ENCODE peak calls at places on chromosomes 3 and 15, in seven cellular contexts. D, H, E, B, J, U and O are unnamed samples.

GRCh38 chr3:158935846-158936245 is 134.0 kb downstream of the MFSD1 start:
- DNase-seq in J (no peak), H (no peak), D (no peak), B (no peak), U (no peak), E (no peak), O (no peak)

GRCh38 chr3:9809239-9809614 is 835 bp upstream of the TTLL3 start:
- DNase-seq in U (no peak), B (no peak), J (no peak), E (no peak), H (no peak), D (no peak), O (no peak)

GRCh38 chr3:38247366-38248035 is 18.1 kb upstream of the SLC22A13 start:
- DNase-seq in D (peak), J (no peak), U (no peak), H (no peak), B (no peak), E (peak), O (peak)

GRCh38 chr3:107283948-107284347 is 93.3 kb upstream of the CCDC54 start:
- DNase-seq in J (no peak), H (no peak), D (no peak), U (no peak), E (no peak), B (no peak), O (no peak)

GRCh38 chr3:59426851-59427565 is 377.2 kb upstream of the CFAP20DC start:
- DNase-seq in E (no peak), B (no peak), U (no peak), J (no peak), H (no peak), D (no peak), O (no peak)

GRCh38 chr3:112773864-112774263 is 72.8 kb downstream of the CD200R1L start:
- DNase-seq in B (no peak), U (peak), J (no peak), E (no peak), D (no peak), H (no peak), O (no peak)

GRCh38 chr3:100277255-100277800 is 16.5 kb downstream of the TBC1D23 start:
- DNase-seq in B (no peak), U (no peak), D (peak), J (no peak), E (no peak), H (no peak), O (no peak)

GRCh38 chr15:68666812-68667450 is 88.1 kb downstream of the CORO2B start:
- DNase-seq in H (no peak), B (peak), J (no peak), E (no peak), U (no peak), D (no peak), O (no peak)

GRCh38 chr3:60086811-60087210 is 1037.0 kb upstream of the CFAP20DC start:
- DNase-seq in D (peak), U (peak), E (peak), J (no peak), H (peak), B (no peak), O (no peak)

GRCh38 chr3:186946756-186947375 is 16.5 kb downstream of the ST6GAL1 start:
- DNase-seq in H (no peak), E (no peak), J (no peak), D (no peak), B (no peak), U (no peak), O (no peak)

GRCh38 chr3:188746291-188746783 is 425.4 kb upstream of the TPRG1 start:
- DNase-seq in H (no peak), D (peak), E (no peak), B (no peak), J (no peak), U (no peak), O (no peak)

GRCh38 chr3:66115858-66116654 is 77.3 kb upstream of the MAGI1 start:
- DNase-seq in E (peak), H (no peak), B (no peak), D (peak), J (peak), U (no peak), O (no peak)

GRCh38 chr3:45187597-45188210 is 38.4 kb downstream of the TMEM158 start:
- DNase-seq in J (no peak), B (no peak), U (no peak), D (no peak), E (no peak), H (no peak), O (no peak)

GRCh38 chr15:25664761-25665160 is 198.4 kb downstream of the ATP10A start:
- DNase-seq in B (no peak), E (no peak), J (no peak), U (no peak), H (no peak), D (no peak), O (no peak)

GRCh38 chr3:56207913-56208312 is 260.4 kb downstream of the ERC2 start:
- DNase-seq in J (no peak), B (no peak), H (no peak), D (no peak), U (no peak), E (no peak), O (no peak)

GRCh38 chr3:113065336-113065735 is 74.6 kb downstream of the GTPBP8 start:
- DNase-seq in U (no peak), E (no peak), D (no peak), J (no peak), B (no peak), H (no peak), O (no peak)

GRCh38 chr15:45314960-45315359 is 62.9 kb downstream of the SLC28A2 start:
- DNase-seq in D (no peak), B (no peak), U (no peak), E (no peak), J (peak), H (no peak), O (no peak)

GRCh38 chr3:141275511-141275910 is 43.9 kb downstream of the PXYLP1 start:
- DNase-seq in J (no peak), H (no peak), E (no peak), B (no peak), U (no peak), D (no peak), O (no peak)

GRCh38 chr15:77461486-77461885 is 40.8 kb downstream of the HMG20A start:
- DNase-seq in B (no peak), H (no peak), J (no peak), E (no peak), D (no peak), U (no peak), O (no peak)

GRCh38 chr15:33910741-33911140 is 57.6 kb upstream of the CHRM5 start:
- DNase-seq in D (no peak), J (no peak), E (no peak), B (no peak), U (no peak), H (no peak), O (no peak)

GRCh38 chr3:152302521-152303021 is 33.8 kb downstream of the MBNL1 start:
- DNase-seq in B (no peak), D (peak), E (no peak), J (no peak), U (peak), H (no peak), O (no peak)

GRCh38 chr3:194369522-194370279 is at the start of gene LRRC15:
- DNase-seq in B (no peak), D (peak), U (no peak), J (peak), H (no peak), E (no peak), O (no peak)

GRCh38 chr3:42134867-42135464 is 43.8 kb downstream of the TRAK1 start:
- DNase-seq in U (no peak), H (no peak), D (peak), B (no peak), J (no peak), E (no peak), O (no peak)

GRCh38 chr3:194265505-194265892 is 85.6 kb downstream of the CPN2 start:
- DNase-seq in H (no peak), B (no peak), D (no peak), U (no peak), E (no peak), J (no peak), O (no peak)

GRCh38 chr3:185070491-185071335 is 82.1 kb downstream of the C3orf70 start:
- DNase-seq in D (peak), H (peak), B (peak), U (no peak), J (peak), E (peak), O (peak)

GRCh38 chr3:125186800-125187598 is 25.5 kb downstream of the SLC12A8 start:
- DNase-seq in U (no peak), E (no peak), D (no peak), J (no peak), B (peak), H (no peak), O (no peak)

GRCh38 chr15:27121672-27122071 is 150.7 kb downstream of the GABRG3 start:
- DNase-seq in J (no peak), D (no peak), B (no peak), H (no peak), U (no peak), E (no peak), O (no peak)

GRCh38 chr15:48059786-48060185 is 61.0 kb upstream of the SLC24A5 start:
- DNase-seq in B (no peak), U (no peak), D (no peak), E (no peak), H (no peak), J (no peak), O (no peak)

GRCh38 chr3:28682126-28682525 is 333.5 kb upstream of the AZI2 start:
- DNase-seq in B (no peak), J (no peak), U (no peak), E (no peak), D (no peak), H (no peak), O (no peak)

GRCh38 chr3:127751163-127751621 is 71.1 kb downstream of the MGLL start:
- DNase-seq in H (no peak), E (no peak), J (no peak), B (no peak), U (no peak), D (no peak), O (no peak)

GRCh38 chr3:122233109-122233952 is 49.9 kb downstream of the CASR start:
- DNase-seq in B (no peak), U (peak), E (no peak), J (no peak), H (no peak), D (no peak), O (no peak)

GRCh38 chr15:50210462-50211264 is 28.7 kb downstream of the SLC27A2 start:
- DNase-seq in D (peak), H (no peak), J (no peak), B (no peak), E (no peak), U (no peak), O (no peak)

DNA sequence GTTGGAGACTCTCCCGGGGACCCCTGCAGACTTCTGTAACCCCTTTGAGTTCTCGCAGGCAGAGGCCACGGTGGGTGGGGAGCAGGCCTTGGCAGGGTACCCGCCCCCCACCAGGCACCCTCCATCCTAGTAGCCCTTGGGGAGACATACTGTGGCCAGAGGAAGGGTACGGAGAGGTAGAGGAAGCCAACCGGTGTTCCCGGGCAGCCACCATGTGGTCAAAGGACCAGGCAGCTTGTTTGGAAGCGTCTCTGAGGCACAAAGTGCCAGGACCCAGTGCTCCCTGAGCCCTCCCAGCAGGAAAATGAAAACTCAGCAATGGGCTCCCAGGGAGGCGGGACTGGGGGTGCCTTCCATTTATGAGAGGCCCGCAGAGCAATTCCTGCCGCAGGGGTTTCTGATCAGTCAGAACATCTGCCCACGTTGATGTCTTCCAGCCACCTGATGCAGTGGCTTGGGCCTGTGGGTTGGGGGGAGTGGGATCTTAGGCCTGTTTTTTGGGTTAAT is 53.0 kb upstream of the CGNL1 start:
- DNase-seq in H (no peak), J (no peak), U (no peak), D (no peak), E (no peak), B (no peak), O (no peak)
- TF ChIP-seq SP1 in H (no peak), J (no peak), U (no peak), D (no peak), E (no peak), B (no peak), O (no peak)

DNA sequence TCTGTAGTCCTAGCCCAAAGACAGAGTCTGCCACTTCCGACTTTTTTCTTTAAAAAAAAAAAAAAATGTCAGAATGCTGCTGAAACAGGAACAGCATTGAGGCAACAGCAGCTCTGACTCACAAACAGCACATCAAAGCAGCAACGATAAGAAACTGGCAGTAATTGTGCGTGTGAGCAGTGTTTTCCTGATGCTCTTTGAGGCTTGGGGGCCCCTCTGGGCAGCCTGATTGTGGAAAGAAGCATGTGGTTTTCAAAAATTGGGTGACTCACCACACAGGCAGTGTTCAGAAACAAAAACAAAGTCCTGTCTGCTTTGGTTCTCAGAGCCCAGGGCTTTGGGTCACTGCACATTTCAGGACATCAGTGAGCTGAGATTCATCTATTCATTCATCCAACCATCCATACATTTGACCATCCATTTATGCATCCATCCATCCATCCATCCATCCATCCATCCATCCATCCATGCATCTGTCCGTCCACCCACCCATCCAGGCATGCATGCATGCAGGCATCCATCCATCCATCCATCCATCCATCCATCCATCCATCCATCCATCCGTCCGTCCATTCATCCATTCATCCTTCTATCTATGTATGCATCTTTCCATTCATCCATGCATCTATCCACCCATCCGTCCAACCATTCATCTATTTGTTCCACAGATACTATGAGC is 308.4 kb downstream of the RPLP1 start:
- DNase-seq in D (peak), B (no peak), H (no peak), U (peak), J (no peak), E (peak), O (no peak)
- TF ChIP-seq SP1 in D (no peak), B (no peak), H (no peak), U (peak), J (no peak), E (peak), O (no peak)

DNA sequence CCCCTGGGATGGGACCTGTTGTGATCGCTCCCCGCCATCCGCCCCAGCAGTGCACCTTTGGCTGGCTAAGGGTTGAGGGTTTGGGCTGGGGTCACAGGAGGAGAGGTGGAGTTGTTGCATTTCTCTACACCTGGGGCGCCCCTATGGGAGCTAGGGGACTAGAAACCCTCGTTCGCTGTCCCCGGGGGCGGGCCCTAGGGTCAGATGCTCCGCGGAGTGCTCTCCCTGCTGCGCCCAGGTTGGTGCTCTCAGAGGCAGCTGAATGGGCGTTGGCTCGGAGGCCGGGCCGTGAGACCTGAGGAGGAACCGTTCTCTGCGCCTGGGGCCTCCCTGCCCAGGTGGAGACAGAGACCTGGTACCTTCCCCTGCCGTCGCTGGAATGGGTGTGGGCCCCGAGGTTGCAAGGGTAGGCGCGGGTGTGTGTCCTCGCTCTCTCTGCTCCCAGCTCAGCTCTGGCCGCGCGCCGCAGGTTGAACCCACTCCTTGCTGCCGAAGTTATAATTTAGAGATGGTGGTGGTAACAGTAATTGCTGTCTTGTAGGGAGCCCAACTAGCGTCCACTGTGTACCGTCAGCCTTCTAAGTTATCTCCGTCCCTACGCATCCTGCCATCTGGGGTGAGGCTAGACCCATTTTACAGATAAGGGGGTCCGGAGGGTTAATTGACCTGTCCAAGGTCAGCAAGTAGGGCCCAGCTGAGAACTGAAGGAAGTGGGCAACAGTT is 965 bp downstream of the FLNB start:
- DNase-seq in B (peak), E (no peak), D (no peak), H (peak), J (peak), U (no peak), O (no peak)
- TF ChIP-seq SP1 in B (no peak), E (no peak), D (no peak), H (no peak), J (no peak), U (no peak), O (no peak)

DNA sequence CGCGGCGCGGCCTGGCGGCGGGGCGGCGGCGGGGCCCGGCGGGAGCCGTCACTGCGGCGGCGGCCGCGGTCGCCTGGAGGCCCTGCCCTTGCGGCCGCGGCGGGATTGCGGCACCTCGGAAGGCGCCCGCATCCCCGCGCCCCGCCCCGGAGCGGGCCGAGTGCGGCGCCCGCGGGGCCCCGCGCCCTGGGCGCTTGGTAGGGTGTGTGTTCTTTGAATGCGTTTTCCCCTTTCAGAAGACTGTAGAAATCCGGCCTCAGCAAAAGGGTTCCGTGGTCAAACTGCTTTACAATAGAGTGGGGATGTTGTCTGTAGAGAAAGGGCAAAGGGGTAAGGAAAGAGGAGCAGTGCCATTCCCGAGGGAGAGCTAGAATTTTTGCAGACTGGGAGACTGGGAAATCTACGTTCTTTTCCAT is 554 bp downstream of the SNRK start:
- DNase-seq in E (no peak), J (no peak), B (peak), U (no peak), D (no peak), H (no peak), O (peak)
- TF ChIP-seq SP1 in E (no peak), J (no peak), B (no peak), U (no peak), D (no peak), H (no peak), O (no peak)

DNA sequence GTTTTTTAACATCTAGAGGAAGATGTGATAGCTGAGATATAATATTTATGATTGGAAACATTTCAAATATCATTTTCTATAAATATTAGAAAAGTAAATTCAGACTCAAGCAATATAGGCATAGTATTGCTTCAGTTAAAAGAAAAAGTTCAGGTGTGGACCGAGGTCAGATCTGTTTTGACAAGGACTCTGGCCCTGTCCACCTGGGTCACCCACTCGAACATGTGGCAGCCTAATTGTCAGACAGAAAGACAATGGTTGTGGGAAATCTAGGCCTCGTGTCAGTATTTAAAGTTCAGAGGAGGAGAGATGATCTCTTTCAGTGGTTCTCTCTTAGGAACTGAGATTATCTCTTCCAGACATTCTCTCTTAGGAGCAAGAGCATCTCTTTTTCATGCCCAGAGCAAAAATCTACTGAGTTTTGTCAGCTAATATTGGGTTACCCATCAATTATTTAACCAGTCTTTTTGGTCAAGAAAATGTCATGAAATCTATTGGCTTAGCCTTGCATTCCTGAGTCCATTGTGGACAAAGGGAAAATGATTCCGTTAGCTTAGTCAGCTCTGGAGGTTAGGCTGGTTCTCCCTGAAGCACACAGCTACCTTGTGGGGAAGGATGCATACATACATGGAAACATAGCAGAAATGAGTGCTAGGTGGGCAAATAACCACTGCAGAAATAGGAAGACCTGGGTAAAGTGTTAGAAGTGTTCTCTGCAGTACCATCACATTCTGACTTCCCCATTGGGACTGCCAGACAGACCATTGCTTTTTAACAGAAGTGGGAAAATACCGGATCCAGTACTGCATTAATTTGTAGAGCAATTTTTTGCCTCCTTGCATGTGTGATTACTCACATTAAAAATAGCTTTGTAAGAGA is 343.3 kb downstream of the GRM7 start:
- DNase-seq in E (no peak), B (no peak), J (no peak), U (no peak), D (no peak), H (no peak), O (no peak)
- TF ChIP-seq SP1 in E (no peak), B (no peak), J (no peak), U (no peak), D (no peak), H (no peak), O (no peak)

DNA sequence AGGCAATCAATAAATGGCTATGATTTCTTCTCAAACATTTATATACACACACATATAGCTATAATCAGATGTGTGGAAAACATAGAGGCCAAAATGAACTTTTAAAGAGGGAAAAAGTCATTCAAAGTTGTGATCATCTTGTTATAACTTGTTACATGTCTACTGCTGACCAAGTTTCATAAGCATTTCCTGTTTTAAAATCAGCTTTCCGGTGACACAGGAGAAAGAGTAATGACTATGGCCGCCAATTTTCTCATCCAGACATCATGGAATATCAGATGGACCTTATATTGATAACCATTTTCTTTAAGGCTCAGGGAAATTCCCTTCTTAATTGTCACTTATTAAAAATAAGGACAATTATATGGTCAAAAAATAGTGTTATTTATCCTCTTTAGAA is 71.7 kb upstream of the AGTR1 start:
- DNase-seq in U (no peak), B (no peak), H (no peak), E (no peak), D (no peak), J (no peak), O (no peak)
- TF ChIP-seq SP1 in U (no peak), B (no peak), H (no peak), E (no peak), D (no peak), J (no peak), O (no peak)

GRCh38 chr3:155232605-155233004 is 60.9 kb downstream of the STRIT1 start:
- DNase-seq in B (no peak), H (no peak), D (no peak), E (peak), U (no peak), J (no peak), O (no peak)
- TF ChIP-seq SP1 in B (no peak), H (no peak), D (no peak), E (no peak), U (no peak), J (no peak), O (no peak)